ENCODE peak calls at places on chromosomes 1 and 21, in five cellular contexts. One of them, this sample, is unnamed. For H3K4me1, the result is how much of the 10 kb centered on the place peaks cover.

GRCh38 chr1:197180252-197180878 is 33.9 kb upstream of the ASPM start:
- DNase-seq in left ventricle myocardium inferior: no peak
- DNase-seq in gastrocnemius medialis: no peak
- DNase-seq in pancreas: no peak
- DNase-seq in hepatocyte: peak
- DNase-seq in this sample: no peak

GRCh38 chr1:229254910-229255541 is 15.9 kb upstream of the RAB4A start:
- DNase-seq in left ventricle myocardium inferior: no peak
- DNase-seq in gastrocnemius medialis: no peak
- DNase-seq in pancreas: no peak
- DNase-seq in hepatocyte: peak
- DNase-seq in this sample: no peak

GRCh38 chr1:182617734-182618288 is 13.6 kb upstream of the RGS16 start:
- DNase-seq in left ventricle myocardium inferior: no peak
- DNase-seq in gastrocnemius medialis: no peak
- DNase-seq in pancreas: no peak
- DNase-seq in hepatocyte: no peak
- DNase-seq in this sample: no peak

GRCh38 chr21:14742119-14742518 is 196.0 kb upstream of the SAMSN1 start:
- DNase-seq in left ventricle myocardium inferior: no peak
- DNase-seq in gastrocnemius medialis: no peak
- DNase-seq in pancreas: no peak
- DNase-seq in hepatocyte: no peak
- DNase-seq in this sample: no peak

GRCh38 chr21:37446552-37446951 is 80.0 kb downstream of the DYRK1A start:
- DNase-seq in left ventricle myocardium inferior: no peak
- DNase-seq in gastrocnemius medialis: no peak
- DNase-seq in pancreas: no peak
- DNase-seq in hepatocyte: no peak
- DNase-seq in this sample: no peak

GRCh38 chr1:61504840-61505239 is 220.1 kb downstream of the TM2D1 start:
- DNase-seq in left ventricle myocardium inferior: no peak
- DNase-seq in gastrocnemius medialis: no peak
- DNase-seq in pancreas: no peak
- DNase-seq in hepatocyte: no peak
- DNase-seq in this sample: no peak

GRCh38 chr1:157993179-157994080 is at the start of gene KIRREL1:
- DNase-seq in left ventricle myocardium inferior: peak
- DNase-seq in gastrocnemius medialis: no peak
- DNase-seq in pancreas: peak
- DNase-seq in hepatocyte: peak
- DNase-seq in this sample: no peak

GRCh38 chr1:54173681-54174080 is 20.9 kb upstream of the CDCP2 start:
- DNase-seq in left ventricle myocardium inferior: no peak
- DNase-seq in gastrocnemius medialis: no peak
- DNase-seq in pancreas: no peak
- DNase-seq in hepatocyte: no peak
- DNase-seq in this sample: no peak

GRCh38 chr1:54721719-54722118 is 6.1 kb downstream of the TTC4 start:
- DNase-seq in left ventricle myocardium inferior: no peak
- DNase-seq in gastrocnemius medialis: no peak
- DNase-seq in pancreas: no peak
- DNase-seq in hepatocyte: no peak
- DNase-seq in this sample: no peak

GRCh38 chr1:207898260-207898659 is 12.7 kb downstream of the CD34 start:
- DNase-seq in left ventricle myocardium inferior: no peak
- DNase-seq in gastrocnemius medialis: no peak
- DNase-seq in pancreas: no peak
- DNase-seq in hepatocyte: no peak
- DNase-seq in this sample: no peak
- H3K4me1 ChIP-seq in left ventricle myocardium inferior: half or more
- H3K4me1 ChIP-seq in gastrocnemius medialis: under half
- H3K4me1 ChIP-seq in pancreas: under half
- H3K4me1 ChIP-seq in hepatocyte: under half
- H3K4me1 ChIP-seq in this sample: under half

GRCh38 chr1:119321661-119322419 is 46.7 kb upstream of the HAO2 start:
- DNase-seq in left ventricle myocardium inferior: no peak
- DNase-seq in gastrocnemius medialis: no peak
- DNase-seq in pancreas: no peak
- DNase-seq in hepatocyte: no peak
- DNase-seq in this sample: no peak

GRCh38 chr1:119318466-119319309 is 49.9 kb upstream of the HAO2 start:
- DNase-seq in left ventricle myocardium inferior: no peak
- DNase-seq in gastrocnemius medialis: no peak
- DNase-seq in pancreas: no peak
- DNase-seq in hepatocyte: no peak
- DNase-seq in this sample: no peak

GRCh38 chr1:119320100-119320499 is 48.5 kb upstream of the HAO2 start:
- DNase-seq in left ventricle myocardium inferior: no peak
- DNase-seq in gastrocnemius medialis: no peak
- DNase-seq in pancreas: no peak
- DNase-seq in hepatocyte: no peak
- DNase-seq in this sample: no peak

GRCh38 chr1:119314001-119314796 is 54.4 kb upstream of the HAO2 start:
- DNase-seq in left ventricle myocardium inferior: no peak
- DNase-seq in gastrocnemius medialis: no peak
- DNase-seq in pancreas: no peak
- DNase-seq in hepatocyte: no peak
- DNase-seq in this sample: no peak

GRCh38 chr1:119316870-119317416 is 51.6 kb upstream of the HAO2 start:
- DNase-seq in left ventricle myocardium inferior: no peak
- DNase-seq in gastrocnemius medialis: no peak
- DNase-seq in pancreas: no peak
- DNase-seq in hepatocyte: no peak
- DNase-seq in this sample: no peak
- TF ChIP-seq CTCF in left ventricle myocardium inferior: no peak
- TF ChIP-seq CTCF in gastrocnemius medialis: no peak
- TF ChIP-seq CTCF in pancreas: no peak
- TF ChIP-seq CTCF in hepatocyte: no peak
- TF ChIP-seq CTCF in this sample: no peak

GRCh38 chr1:47189844-47190562 is at the start of gene PDZK1IP1:
- DNase-seq in left ventricle myocardium inferior: peak
- DNase-seq in gastrocnemius medialis: peak
- DNase-seq in pancreas: peak
- DNase-seq in hepatocyte: peak
- DNase-seq in this sample: peak

GRCh38 chr1:47187226-47187925 is 2.5 kb downstream of the PDZK1IP1 start:
- DNase-seq in left ventricle myocardium inferior: no peak
- DNase-seq in gastrocnemius medialis: no peak
- DNase-seq in pancreas: no peak
- DNase-seq in hepatocyte: peak
- DNase-seq in this sample: no peak

GRCh38 chr1:47187926-47188250 is 1.9 kb downstream of the PDZK1IP1 start:
- DNase-seq in left ventricle myocardium inferior: no peak
- DNase-seq in gastrocnemius medialis: no peak
- DNase-seq in pancreas: no peak
- DNase-seq in hepatocyte: no peak
- DNase-seq in this sample: no peak

GRCh38 chr1:47190807-47191206 is 971 bp upstream of the PDZK1IP1 start:
- DNase-seq in left ventricle myocardium inferior: no peak
- DNase-seq in gastrocnemius medialis: no peak
- DNase-seq in pancreas: no peak
- DNase-seq in hepatocyte: no peak
- DNase-seq in this sample: no peak

GRCh38 chr1:47188901-47189785 is 693 bp downstream of the PDZK1IP1 start:
- DNase-seq in left ventricle myocardium inferior: no peak
- DNase-seq in gastrocnemius medialis: no peak
- DNase-seq in pancreas: no peak
- DNase-seq in hepatocyte: no peak
- DNase-seq in this sample: no peak
- H3K27ac ChIP-seq in left ventricle myocardium inferior: peak
- H3K27ac ChIP-seq in gastrocnemius medialis: peak
- H3K27ac ChIP-seq in pancreas: peak
- H3K27ac ChIP-seq in hepatocyte: no peak
- H3K27ac ChIP-seq in this sample: peak

DNA sequence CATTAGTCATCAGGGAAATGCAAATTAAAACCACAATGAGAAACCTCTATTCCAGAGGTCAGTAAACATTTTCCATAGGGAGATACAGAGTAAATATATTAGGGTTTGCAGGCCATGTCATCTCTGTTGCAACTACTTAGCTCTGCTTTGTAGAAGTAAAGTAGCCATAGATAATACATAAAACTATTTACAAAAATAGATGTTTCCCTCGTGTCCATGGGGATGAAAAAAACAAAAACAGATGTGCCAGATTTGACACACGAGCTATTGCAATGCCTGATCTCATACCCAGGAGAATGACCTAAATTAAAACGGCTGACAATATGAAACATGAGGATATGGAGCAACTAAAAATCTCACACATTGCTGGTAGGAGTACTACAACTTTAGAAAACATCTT is 17.3 kb downstream of the LTN1 start:
- DNase-seq in left ventricle myocardium inferior: no peak
- DNase-seq in gastrocnemius medialis: no peak
- DNase-seq in pancreas: no peak
- DNase-seq in hepatocyte: no peak
- DNase-seq in this sample: no peak
- H3K4me1 ChIP-seq in left ventricle myocardium inferior: under half
- H3K4me1 ChIP-seq in gastrocnemius medialis: under half
- H3K4me1 ChIP-seq in pancreas: under half
- H3K4me1 ChIP-seq in hepatocyte: under half
- H3K4me1 ChIP-seq in this sample: under half

DNA sequence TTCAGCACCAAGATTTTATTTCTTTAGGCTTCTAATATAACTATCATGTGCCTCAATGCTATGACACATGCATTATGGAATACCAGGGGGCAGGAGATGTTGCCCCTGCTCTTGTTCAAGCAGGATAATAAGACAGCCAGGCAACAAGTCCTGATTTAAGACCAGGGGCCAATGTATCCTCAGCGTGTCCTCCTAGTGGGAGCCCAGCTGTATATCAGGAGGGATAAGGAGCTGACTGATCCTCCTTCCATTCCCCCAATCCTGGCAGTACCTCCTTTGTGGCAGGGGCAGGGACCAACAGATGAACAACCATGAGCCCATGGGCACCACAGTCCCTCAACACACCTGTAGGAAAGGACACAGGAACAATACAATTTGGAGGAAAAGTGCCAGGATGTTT is 29.3 kb downstream of the SORT1 start:
- DNase-seq in left ventricle myocardium inferior: no peak
- DNase-seq in gastrocnemius medialis: no peak
- DNase-seq in pancreas: no peak
- DNase-seq in hepatocyte: no peak
- DNase-seq in this sample: no peak
- TF ChIP-seq CTCF in left ventricle myocardium inferior: no peak
- TF ChIP-seq CTCF in gastrocnemius medialis: no peak
- TF ChIP-seq CTCF in pancreas: no peak
- TF ChIP-seq CTCF in hepatocyte: no peak
- TF ChIP-seq CTCF in this sample: no peak

GRCh38 chr1:154219511-154219910 is 1.2 kb upstream of the UBAP2L start:
- DNase-seq in left ventricle myocardium inferior: no peak
- DNase-seq in gastrocnemius medialis: peak
- DNase-seq in pancreas: no peak
- DNase-seq in hepatocyte: peak
- DNase-seq in this sample: no peak
- H3K27ac ChIP-seq in left ventricle myocardium inferior: peak
- H3K27ac ChIP-seq in gastrocnemius medialis: peak
- H3K27ac ChIP-seq in pancreas: peak
- H3K27ac ChIP-seq in hepatocyte: peak
- H3K27ac ChIP-seq in this sample: peak

GRCh38 chr1:204445860-204446412 is 34.3 kb upstream of the PPP1R15B start:
- DNase-seq in left ventricle myocardium inferior: no peak
- DNase-seq in gastrocnemius medialis: no peak
- DNase-seq in pancreas: peak
- DNase-seq in hepatocyte: peak
- DNase-seq in this sample: no peak

GRCh38 chr1:204446413-204447111 is 34.9 kb upstream of the PPP1R15B start:
- DNase-seq in left ventricle myocardium inferior: peak
- DNase-seq in gastrocnemius medialis: peak
- DNase-seq in pancreas: peak
- DNase-seq in hepatocyte: peak
- DNase-seq in this sample: no peak

GRCh38 chr1:204448321-204448964 is 36.8 kb upstream of the PPP1R15B start:
- DNase-seq in left ventricle myocardium inferior: no peak
- DNase-seq in gastrocnemius medialis: peak
- DNase-seq in pancreas: no peak
- DNase-seq in hepatocyte: peak
- DNase-seq in this sample: no peak

GRCh38 chr1:204447736-204448135 is 36.1 kb upstream of the PPP1R15B start:
- DNase-seq in left ventricle myocardium inferior: no peak
- DNase-seq in gastrocnemius medialis: no peak
- DNase-seq in pancreas: no peak
- DNase-seq in hepatocyte: no peak
- DNase-seq in this sample: no peak

GRCh38 chr1:204447220-204447619 is 35.6 kb upstream of the PPP1R15B start:
- DNase-seq in left ventricle myocardium inferior: no peak
- DNase-seq in gastrocnemius medialis: no peak
- DNase-seq in pancreas: no peak
- DNase-seq in hepatocyte: no peak
- DNase-seq in this sample: no peak
- H3K4me1 ChIP-seq in left ventricle myocardium inferior: half or more
- H3K4me1 ChIP-seq in gastrocnemius medialis: half or more
- H3K4me1 ChIP-seq in pancreas: under half
- H3K4me1 ChIP-seq in hepatocyte: under half
- H3K4me1 ChIP-seq in this sample: under half

GRCh38 chr1:145730900-145731299 is 11.6 kb downstream of the CD160 start:
- DNase-seq in left ventricle myocardium inferior: no peak
- DNase-seq in gastrocnemius medialis: no peak
- DNase-seq in pancreas: no peak
- DNase-seq in hepatocyte: no peak
- DNase-seq in this sample: no peak
- TF ChIP-seq CTCF in left ventricle myocardium inferior: no peak
- TF ChIP-seq CTCF in gastrocnemius medialis: no peak
- TF ChIP-seq CTCF in pancreas: no peak
- TF ChIP-seq CTCF in hepatocyte: no peak
- TF ChIP-seq CTCF in this sample: no peak

GRCh38 chr1:92299477-92300125 is 742 bp downstream of the RPAP2 start:
- DNase-seq in left ventricle myocardium inferior: no peak
- DNase-seq in gastrocnemius medialis: no peak
- DNase-seq in pancreas: no peak
- DNase-seq in hepatocyte: peak
- DNase-seq in this sample: no peak
- H3K27ac ChIP-seq in left ventricle myocardium inferior: peak
- H3K27ac ChIP-seq in gastrocnemius medialis: peak
- H3K27ac ChIP-seq in pancreas: no peak
- H3K27ac ChIP-seq in hepatocyte: peak
- H3K27ac ChIP-seq in this sample: no peak

GRCh38 chr1:41240806-41241747 is 1.0 kb downstream of the SCMH1 start:
- DNase-seq in left ventricle myocardium inferior: peak
- DNase-seq in gastrocnemius medialis: peak
- DNase-seq in pancreas: peak
- DNase-seq in hepatocyte: peak
- DNase-seq in this sample: no peak
- H3K4me1 ChIP-seq in left ventricle myocardium inferior: half or more
- H3K4me1 ChIP-seq in gastrocnemius medialis: under half
- H3K4me1 ChIP-seq in pancreas: under half
- H3K4me1 ChIP-seq in hepatocyte: half or more
- H3K4me1 ChIP-seq in this sample: under half